ENCODE peak calls at places on chromosomes 13 and 19, in nine cellular contexts. Z is CD8-positive, alpha-beta memory T cell; E is heart right ventricle; O is tibial artery; C is Karpas-422; B is CD4-positive, alpha-beta T cell; H is AG04450; I is gastrocnemius medialis; A is ascending aorta. W is an unnamed sample. For H3K9me3, the result is how much of the 10 kb centered on the place peaks cover.

GRCh38 chr19:11480081-11480926 is 542 bp downstream of the ELAVL3 start:
- DNase-seq in A (no peak), I (no peak), H (no peak), B (no peak), C (no peak), E (no peak), Z (no peak), O (no peak), W (peak)

GRCh38 chr13:46270416-46270815 is 58.7 kb downstream of the LRRC63 start:
- DNase-seq in O (no peak), H (no peak), C (no peak), B (no peak), I (no peak), A (no peak), E (no peak), Z (no peak), W (no peak)

GRCh38 chr13:31096624-31097302 is 64.9 kb downstream of the HSPH1 start:
- DNase-seq in E (no peak), I (no peak), C (no peak), O (no peak), H (no peak), B (no peak), A (peak), Z (no peak), W (no peak)

GRCh38 chr13:90690458-90691063 is 656.9 kb upstream of the MIR17HG start:
- DNase-seq in H (no peak), O (no peak), C (no peak), E (no peak), Z (no peak), I (no peak), A (no peak), B (no peak), W (no peak)

GRCh38 chr13:62537593-62537992 is 1121.9 kb upstream of the PCDH20 start:
- DNase-seq in I (no peak), H (no peak), A (no peak), B (no peak), O (no peak), E (no peak), Z (no peak), C (no peak), W (no peak)

GRCh38 chr13:83515267-83515666 is 367.0 kb downstream of the SLITRK1 start:
- DNase-seq in E (no peak), O (no peak), C (no peak), A (no peak), I (no peak), B (no peak), Z (no peak), H (no peak), W (no peak)

GRCh38 chr19:38655148-38655824 is 7.8 kb downstream of the ACTN4 start:
- DNase-seq in A (no peak), E (no peak), C (no peak), H (no peak), Z (no peak), B (no peak), O (no peak), I (no peak), W (no peak)

GRCh38 chr19:38736036-38736412 is 8.2 kb downstream of the CAPN12 start:
- DNase-seq in O (peak), C (no peak), B (peak), E (peak), I (no peak), A (no peak), H (no peak), Z (peak), W (peak)

GRCh38 chr19:4575267-4575793 is 15.8 kb upstream of the SEMA6B start:
- DNase-seq in A (peak), E (peak), H (peak), C (no peak), B (no peak), O (no peak), I (peak), Z (no peak), W (no peak)

GRCh38 chr19:33815410-33816340 is 19.0 kb downstream of the KCTD15 start:
- DNase-seq in C (no peak), E (no peak), B (no peak), O (peak), I (no peak), Z (no peak), A (peak), H (no peak), W (no peak)

GRCh38 chr13:106493569-106493968 is 41.9 kb downstream of the EFNB2 start:
- DNase-seq in O (no peak), H (no peak), A (no peak), E (no peak), C (no peak), I (no peak), Z (no peak), B (no peak), W (peak)

GRCh38 chr19:44401108-44401786 is at the start of gene ZNF285:
- DNase-seq in H (peak), C (no peak), E (peak), B (peak), O (peak), A (peak), Z (peak), I (peak), W (peak)

DNA sequence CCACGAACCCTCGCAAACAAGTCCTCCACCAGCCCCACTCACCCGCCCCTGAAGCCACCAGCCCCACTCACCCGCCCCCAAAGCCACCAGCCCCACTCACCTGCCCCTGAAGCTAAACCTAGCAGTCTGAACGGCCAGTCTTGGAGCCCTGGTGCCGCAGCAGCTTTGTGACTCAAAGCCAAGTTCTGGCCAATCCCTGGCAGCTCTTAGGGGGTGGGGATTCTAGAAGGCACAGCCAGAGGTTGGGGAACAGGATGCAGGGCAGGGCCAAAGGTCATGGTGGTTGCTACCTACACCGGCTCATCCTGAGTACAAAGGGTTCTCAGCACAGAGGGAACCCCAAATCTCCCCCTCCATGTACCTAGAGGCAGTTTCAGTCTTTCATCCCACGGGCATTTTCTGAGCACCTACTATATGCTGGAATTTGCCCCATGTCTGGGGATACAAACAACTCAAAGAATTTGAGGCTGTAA is at the start of gene IQCN:
- DNase-seq in I (no peak), H (no peak), Z (peak), C (no peak), A (peak), E (no peak), O (peak), B (peak), W (peak)
- H3K27ac ChIP-seq in I (peak), H (peak), Z (peak), C (no peak), A (peak), E (peak), O (peak), B (no peak), W (no peak)

GRCh38 chr19:29508181-29508580 is 17.6 kb upstream of the VSTM2B start:
- DNase-seq in B (no peak), I (no peak), O (no peak), Z (no peak), A (no peak), C (no peak), H (no peak), E (no peak), W (no peak)
- H3K9me3 ChIP-seq in B (under half), I (under half), O (under half), Z (under half), A (under half), C (under half), H (half or more), E (under half), W (under half)

GRCh38 chr13:79481685-79482052 is 714 bp downstream of the NDFIP2 start:
- DNase-seq in B (peak), O (no peak), H (no peak), I (no peak), C (peak), E (no peak), Z (peak), A (no peak), W (no peak)
- H3K27ac ChIP-seq in B (no peak), O (peak), H (peak), I (peak), C (no peak), E (peak), Z (peak), A (peak), W (peak)

GRCh38 chr19:37564624-37565369 is 29.8 kb downstream of the ZNF571 start:
- DNase-seq in B (no peak), O (no peak), H (no peak), E (no peak), Z (no peak), C (no peak), I (no peak), A (no peak), W (no peak)
- H3K9me3 ChIP-seq in B (under half), O (under half), H (under half), E (under half), Z (half or more), C (half or more), I (half or more), A (half or more), W (half or more)

GRCh38 chr19:56295531-56296455 is 18.8 kb downstream of the ZSCAN5A start:
- DNase-seq in B (no peak), A (no peak), I (no peak), H (no peak), E (no peak), Z (no peak), O (no peak), C (no peak), W (no peak)
- H3K27ac ChIP-seq in B (no peak), A (no peak), I (no peak), H (no peak), E (no peak), Z (no peak), O (no peak), C (no peak), W (no peak)

GRCh38 chr19:7295912-7296486 is 1.8 kb upstream of the INSR start:
- DNase-seq in I (no peak), B (no peak), C (no peak), E (no peak), H (no peak), O (no peak), Z (no peak), A (no peak), W (no peak)

GRCh38 chr19:7294571-7295212 is 478 bp upstream of the INSR start:
- DNase-seq in B (no peak), O (peak), I (peak), Z (no peak), E (peak), C (no peak), A (peak), H (no peak), W (no peak)

GRCh38 chr19:7293795-7294570 is at the start of gene INSR:
- DNase-seq in A (peak), I (peak), B (peak), O (peak), H (peak), C (no peak), E (peak), Z (no peak), W (no peak)

GRCh38 chr19:7292352-7292949 is 1.8 kb downstream of the INSR start:
- DNase-seq in C (no peak), E (no peak), I (no peak), B (no peak), H (no peak), Z (no peak), O (no peak), A (no peak), W (no peak)

GRCh38 chr19:7292950-7293794 is 1.0 kb downstream of the INSR start:
- DNase-seq in E (peak), I (no peak), A (peak), O (peak), B (no peak), C (no peak), H (no peak), Z (no peak), W (no peak)
- H3K9me3 ChIP-seq in E (under half), I (under half), A (under half), O (under half), B (under half), C (under half), H (under half), Z (under half), W (under half)

GRCh38 chr13:50152655-50153309 is 137.5 kb downstream of the KCNRG start:
- DNase-seq in O (no peak), C (peak), Z (no peak), E (no peak), H (no peak), I (no peak), A (no peak), B (no peak), W (no peak)
- H3K27ac ChIP-seq in O (no peak), C (peak), Z (no peak), E (no peak), H (no peak), I (no peak), A (no peak), B (no peak), W (peak)

DNA sequence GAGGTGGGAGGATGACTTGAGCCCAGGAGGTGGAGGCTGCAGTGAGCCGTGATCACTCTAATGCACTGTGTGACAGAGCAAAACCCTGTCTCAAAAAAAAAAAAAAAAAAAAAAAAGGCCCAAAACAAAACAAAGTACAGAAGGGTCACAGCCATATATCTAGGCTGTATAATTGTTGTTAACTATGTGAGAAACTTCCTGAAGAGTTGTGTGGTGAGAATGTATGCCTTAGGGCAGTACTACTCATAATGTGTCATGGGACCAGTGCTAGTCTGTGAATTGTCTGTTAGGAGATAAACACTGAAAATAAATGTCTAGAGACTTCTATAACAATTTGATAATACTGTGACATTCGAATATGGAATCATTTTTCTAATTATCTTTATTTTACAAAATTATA is 43.1 kb downstream of the PAN3 start:
- DNase-seq in O (no peak), B (no peak), Z (no peak), E (no peak), A (no peak), H (no peak), I (no peak), C (no peak), W (no peak)
- H3K9me3 ChIP-seq in O (under half), B (under half), Z (under half), E (under half), A (under half), H (under half), I (under half), C (under half), W (under half)